ENCODE peak calls at places on chromosomes 4 and X, in six cellular contexts. C, K, S, R, Q and Z are unnamed samples.

GRCh38 chr4:80180743-80181142 is 16.6 kb upstream of the PRDM8 start:
- DNase-seq in C (no peak), K (no peak), S (no peak), R (no peak), Q (no peak), Z (no peak)

GRCh38 chr4:14918336-14918735 is 83.9 kb upstream of the CPEB2 start:
- DNase-seq in C (no peak), K (no peak), S (no peak), R (no peak), Q (no peak), Z (no peak)

GRCh38 chr4:100086766-100087431 is 103.4 kb downstream of the DDIT4L start:
- DNase-seq in C (no peak), K (no peak), S (no peak), R (no peak), Q (no peak), Z (no peak)

GRCh38 chrX:24858004-24858746 is 157.6 kb downstream of the ARX start:
- DNase-seq in C (peak), K (no peak), S (no peak), R (no peak), Q (no peak), Z (no peak)

GRCh38 chr4:99356992-99357391 is 4.4 kb upstream of the ADH1C start:
- DNase-seq in C (no peak), K (no peak), S (no peak), R (no peak), Q (no peak), Z (no peak)

GRCh38 chr4:1026115-1026514 is 14.7 kb downstream of the FGFRL1 start:
- DNase-seq in C (no peak), K (no peak), S (no peak), R (no peak), Q (no peak), Z (no peak)

GRCh38 chrX:111098874-111099273 is 2.9 kb downstream of the PAK3 start:
- DNase-seq in C (peak), K (no peak), S (peak), R (no peak), Q (peak), Z (no peak)

GRCh38 chr4:30722916-30723270 is 2.7 kb downstream of the PCDH7 start:
- DNase-seq in C (no peak), K (no peak), S (no peak), R (no peak), Q (no peak), Z (no peak)

GRCh38 chr4:113539408-113539807 is 222.1 kb downstream of the CAMK2D start:
- DNase-seq in C (no peak), K (no peak), S (no peak), R (no peak), Q (no peak), Z (no peak)

GRCh38 chrX:43866423-43866822 is 15.8 kb downstream of the MAOB start:
- DNase-seq in C (no peak), K (no peak), S (no peak), R (no peak), Q (no peak), Z (no peak)

GRCh38 chr4:88751258-88752075 is 53.8 kb upstream of the NAP1L5 start:
- DNase-seq in C (peak), K (no peak), S (no peak), R (no peak), Q (no peak), Z (no peak)

GRCh38 chrX:83845397-83845796 is 15.5 kb upstream of the CYLC1 start:
- DNase-seq in C (peak), K (no peak), S (no peak), R (no peak), Q (peak), Z (no peak)

GRCh38 chr4:38387348-38387747 is 276.7 kb upstream of the KLF3 start:
- DNase-seq in C (no peak), K (peak), S (no peak), R (no peak), Q (no peak), Z (no peak)

GRCh38 chr4:3396611-3397010 is 45.2 kb upstream of the HGFAC start:
- DNase-seq in C (no peak), K (no peak), S (no peak), R (no peak), Q (no peak), Z (no peak)

GRCh38 chrX:47191331-47191730 is 2.3 kb upstream of the UBA1 start:
- DNase-seq in C (no peak), K (no peak), S (peak), R (peak), Q (no peak), Z (no peak)

GRCh38 chrX:106780664-106781377 is 21.7 kb upstream of the TBC1D8B start:
- DNase-seq in C (peak), K (no peak), S (no peak), R (no peak), Q (no peak), Z (peak)

GRCh38 chr4:107196312-107196711 is 160.2 kb upstream of the DKK2 start:
- DNase-seq in C (no peak), K (no peak), S (no peak), R (no peak), Q (no peak), Z (peak)

GRCh38 chrX:69503835-69504625 is at the start of gene NALF2:
- DNase-seq in C (peak), K (no peak), S (no peak), R (peak), Q (no peak), Z (no peak)

GRCh38 chrX:87518504-87518903 is 902 bp downstream of the KLHL4 start:
- DNase-seq in C (no peak), K (no peak), S (no peak), R (no peak), Q (no peak), Z (no peak)

GRCh38 chrX:43813319-43813718 is 68.9 kb downstream of the MAOB start:
- DNase-seq in C (no peak), K (no peak), S (no peak), R (no peak), Q (no peak), Z (no peak)

GRCh38 chrX:7170903-7171302 is 22.9 kb upstream of the PUDP start:
- DNase-seq in C (peak), K (no peak), S (peak), R (no peak), Q (no peak), Z (no peak)

GRCh38 chrX:110437686-110438085 is 79.0 kb downstream of the RTL9 start:
- DNase-seq in C (no peak), K (no peak), S (no peak), R (no peak), Q (no peak), Z (no peak)

GRCh38 chr4:142473218-142473959 is 372.7 kb downstream of the INPP4B start:
- DNase-seq in C (peak), K (no peak), S (no peak), R (no peak), Q (no peak), Z (peak)

GRCh38 chr4:36414248-36414647 is 132.8 kb downstream of the DTHD1 start:
- DNase-seq in C (peak), K (no peak), S (no peak), R (peak), Q (no peak), Z (no peak)

GRCh38 chr4:156169861-156170260 is 216.2 kb upstream of the CTSO start:
- DNase-seq in C (no peak), K (no peak), S (no peak), R (no peak), Q (no peak), Z (no peak)

GRCh38 chr4:2761035-2761923 is 5.1 kb upstream of the TNIP2 start:
- DNase-seq in C (no peak), K (no peak), S (no peak), R (no peak), Q (no peak), Z (no peak)

GRCh38 chr4:56468097-56468422 is 643 bp downstream of the SRP72 start:
- DNase-seq in C (peak), K (no peak), S (peak), R (peak), Q (peak), Z (no peak)

GRCh38 chr4:8928074-8928473 is 56.4 kb upstream of the HMX1 start:
- DNase-seq in C (no peak), K (no peak), S (no peak), R (no peak), Q (no peak), Z (no peak)

DNA sequence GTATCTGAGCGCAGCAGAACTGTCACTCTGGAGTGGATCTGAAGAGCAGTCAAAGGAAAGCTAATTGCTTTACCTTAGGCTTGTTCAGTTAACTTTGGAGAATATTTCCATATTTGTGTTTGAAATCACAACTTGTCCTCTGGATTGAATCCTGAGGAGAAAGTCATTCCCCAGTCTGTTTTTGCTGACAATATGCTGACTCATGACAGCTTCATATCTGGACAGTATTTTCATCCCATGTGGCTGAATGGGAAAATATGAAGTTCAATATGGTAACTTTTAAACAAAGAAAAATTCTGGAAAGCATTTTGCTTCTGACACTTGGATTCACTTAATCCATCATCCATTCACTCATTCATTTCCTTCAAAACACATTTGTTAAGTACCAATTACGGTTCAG is 46.3 kb upstream of the MAGEC3 start:
- DNase-seq in C (peak), K (no peak), S (no peak), R (no peak), Q (no peak), Z (no peak)
- H3K27ac ChIP-seq in C (peak), K (no peak), S (no peak), R (no peak), Q (no peak), Z (no peak)

DNA sequence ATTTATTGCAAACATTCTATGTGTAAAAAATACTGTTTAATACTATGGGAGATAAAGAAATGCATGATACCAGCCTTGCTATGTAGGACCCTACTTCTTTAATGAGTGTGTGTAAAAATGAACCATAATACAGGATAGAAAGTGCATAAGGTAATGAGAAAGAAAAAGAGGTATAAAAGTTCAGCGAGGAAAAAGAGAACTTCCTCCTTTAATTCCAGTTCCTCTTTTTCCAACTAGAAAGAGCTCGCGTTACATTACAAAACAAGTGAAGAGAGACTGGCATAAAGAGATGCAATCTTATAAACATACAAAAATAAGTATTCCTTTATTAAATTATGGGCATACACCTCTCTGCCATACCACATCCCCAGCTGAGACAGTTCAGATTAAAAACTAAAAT is 77.4 kb downstream of the ANKRD17 start:
- DNase-seq in C (no peak), K (no peak), S (no peak), R (no peak), Q (no peak), Z (no peak)
- H3K27ac ChIP-seq in C (no peak), K (no peak), S (no peak), R (no peak), Q (peak), Z (no peak)

DNA sequence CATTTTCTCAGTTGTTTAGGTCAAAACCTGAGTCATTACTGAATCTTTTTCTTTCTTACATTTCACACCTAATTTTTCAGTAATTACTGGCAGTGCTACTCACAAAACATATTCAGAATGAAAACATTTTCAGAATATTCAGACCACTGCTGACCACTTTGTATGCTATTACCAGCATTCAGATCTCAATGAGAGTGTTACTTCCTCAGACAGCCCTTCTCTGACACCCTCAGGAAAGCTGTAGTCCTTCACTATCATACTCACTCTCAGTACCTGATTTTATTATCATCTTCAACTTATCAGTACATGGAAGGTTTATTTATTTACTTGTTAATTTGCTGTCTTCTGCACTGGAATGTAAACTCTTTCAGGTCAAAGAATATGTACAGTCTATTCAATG is 12.3 kb upstream of the ALB start:
- DNase-seq in C (no peak), K (no peak), S (no peak), R (no peak), Q (no peak), Z (no peak)
- H3K27ac ChIP-seq in C (no peak), K (no peak), S (no peak), R (no peak), Q (no peak), Z (no peak)

GRCh38 chrX:53280703-53281320 is 572 bp downstream of the IQSEC2 start:
- DNase-seq in C (no peak), K (no peak), S (no peak), R (peak), Q (no peak), Z (no peak)
- H3K27ac ChIP-seq in C (peak), K (peak), S (no peak), R (peak), Q (no peak), Z (peak)

GRCh38 chr4:85498068-85498733 is 23.3 kb downstream of the ARHGAP24 start:
- DNase-seq in C (peak), K (peak), S (no peak), R (peak), Q (peak), Z (peak)
- H3K27ac ChIP-seq in C (peak), K (peak), S (no peak), R (peak), Q (peak), Z (peak)

GRCh38 chr4:83510442-83510841 is 25.5 kb upstream of the GPAT3 start:
- DNase-seq in C (no peak), K (no peak), S (no peak), R (no peak), Q (no peak), Z (no peak)

GRCh38 chr4:83503974-83504373 is 19.1 kb upstream of the ABRAXAS1 start:
- DNase-seq in C (no peak), K (no peak), S (peak), R (no peak), Q (no peak), Z (no peak)

GRCh38 chr4:83504974-83505373 is 20.1 kb upstream of the ABRAXAS1 start:
- DNase-seq in C (no peak), K (no peak), S (peak), R (no peak), Q (no peak), Z (no peak)

GRCh38 chr4:83504544-83504943 is 19.6 kb upstream of the ABRAXAS1 start:
- DNase-seq in C (no peak), K (no peak), S (no peak), R (no peak), Q (no peak), Z (no peak)
- H3K27ac ChIP-seq in C (no peak), K (no peak), S (no peak), R (no peak), Q (no peak), Z (no peak)